ENCODE peak calls at places on chromosomes 2 and 18, in nine cellular contexts. P, K, L, E, R, W, Z, F and S are unnamed samples.

GRCh38 chr2:176544579-176545365 is 275.5 kb downstream of the MTX2 start:
- DNase-seq in P (no peak), K (peak; percentile 45), L (no peak), E (no peak), R (no peak), W (no peak), Z (no peak), F (no peak), S (no peak)

GRCh38 chr2:84641016-84641415 is 124.7 kb downstream of the DNAH6 start:
- DNase-seq in P (no peak), K (no peak), L (no peak), E (no peak), R (no peak), W (no peak), Z (no peak), F (no peak), S (no peak)

GRCh38 chr2:218872645-218873358 is 7.8 kb upstream of the WNT10A start:
- DNase-seq in P (no peak), K (no peak), L (no peak), E (no peak), R (no peak), W (no peak), Z (no peak), F (no peak), S (no peak)

GRCh38 chr2:30216157-30216556 is 15.2 kb upstream of the LBH start:
- DNase-seq in P (no peak), K (peak; percentile 77), L (no peak), E (no peak), R (peak; percentile 58), W (no peak), Z (no peak), F (no peak), S (no peak)

GRCh38 chr2:33511141-33511540 is 34.7 kb downstream of the RASGRP3 start:
- DNase-seq in P (no peak), K (no peak), L (no peak), E (no peak), R (peak; percentile 88), W (no peak), Z (no peak), F (no peak), S (no peak)

GRCh38 chr2:102520801-102521200 is 47.8 kb downstream of the SLC9A4 start:
- DNase-seq in P (no peak), K (peak; percentile 7), L (no peak), E (no peak), R (no peak), W (no peak), Z (no peak), F (no peak), S (no peak)

GRCh38 chr2:16103614-16104344 is 163.4 kb downstream of the MYCN start:
- DNase-seq in P (no peak), K (no peak), L (no peak), E (no peak), R (no peak), W (no peak), Z (no peak), F (no peak), S (no peak)

GRCh38 chr2:235506997-235507615 is 13.3 kb downstream of the AGAP1 start:
- DNase-seq in P (no peak), K (no peak), L (no peak), E (no peak), R (no peak), W (no peak), Z (no peak), F (no peak), S (no peak)

GRCh38 chr2:26648516-26648915 is 7.3 kb upstream of the CIB4 start:
- DNase-seq in P (no peak), K (no peak), L (no peak), E (no peak), R (no peak), W (no peak), Z (no peak), F (no peak), S (no peak)

GRCh38 chr2:229431331-229431954 is 160.4 kb upstream of the PID1 start:
- DNase-seq in P (peak; percentile 56), K (peak; percentile 78), L (peak; percentile 69), E (no peak), R (peak; percentile 57), W (no peak), Z (no peak), F (no peak), S (no peak)

GRCh38 chr2:98505311-98505808 is 60.7 kb downstream of the INPP4A start:
- DNase-seq in P (no peak), K (no peak), L (no peak), E (no peak), R (no peak), W (no peak), Z (no peak), F (peak; percentile 57), S (no peak)

GRCh38 chr2:12533337-12533736 is 183.4 kb upstream of the TRIB2 start:
- DNase-seq in P (no peak), K (no peak), L (no peak), E (no peak), R (no peak), W (no peak), Z (no peak), F (no peak), S (no peak)
- TF ChIP-seq CTCF in P (no peak), K (no peak), L (no peak), E (no peak), R (no peak), W (no peak), Z (no peak), F (no peak), S (no peak)

DNA sequence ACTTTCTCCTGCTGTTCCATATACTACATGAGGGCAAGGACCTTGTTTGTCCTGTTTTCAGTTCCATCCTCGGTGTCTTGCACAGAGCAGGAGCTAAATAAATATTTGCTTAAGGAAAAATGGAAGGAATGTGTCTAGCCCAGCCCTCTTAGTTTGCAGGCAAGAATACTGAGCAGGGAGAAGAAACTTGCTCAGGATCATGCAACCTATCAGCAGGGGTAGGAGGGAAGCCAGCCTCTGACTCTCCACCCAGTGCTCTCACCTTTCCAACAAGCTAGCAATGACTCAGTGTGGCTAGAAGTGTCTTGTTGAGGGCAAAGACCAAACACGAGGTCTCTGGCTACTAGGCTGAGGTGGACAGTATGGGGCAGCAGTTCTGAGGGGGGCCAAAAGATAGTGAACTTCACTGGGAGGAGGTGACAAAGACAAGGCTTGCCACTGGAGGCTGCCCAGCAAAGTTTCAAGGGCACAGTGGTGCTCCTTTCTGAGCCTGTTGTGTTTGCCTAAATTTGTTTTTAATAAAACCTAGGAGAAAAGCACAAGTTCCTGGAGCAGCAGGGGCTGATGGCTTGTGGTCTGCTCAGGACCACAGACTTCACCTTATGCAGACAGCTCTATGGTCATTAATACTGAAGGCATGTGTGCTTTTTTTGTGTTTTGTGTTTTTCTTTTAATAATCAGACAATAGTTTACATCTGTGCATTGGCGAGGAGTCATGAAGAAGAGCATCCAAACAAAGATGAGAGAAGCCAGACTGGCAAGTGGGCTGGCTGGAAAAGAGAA is 49.1 kb upstream of the CTAGE1 start:
- DNase-seq in P (peak; percentile 93), K (peak; percentile 67), L (peak; percentile 93), E (no peak), R (peak; percentile 89), W (peak; percentile 57), Z (no peak), F (no peak), S (no peak)
- H3K4me3 ChIP-seq in P (no peak overlapping the region), K (no peak overlapping the region), L (peak overlapping the region; percentile 32), E (no peak overlapping the region), R (no peak overlapping the region), W (peak overlapping the region; percentile 52), Z (no peak overlapping the region), F (no peak overlapping the region), S (no peak overlapping the region)

GRCh38 chr2:184679219-184680018 is 81.1 kb downstream of the ZNF804A start:
- DNase-seq in P (no peak), K (no peak), L (no peak), E (no peak), R (no peak), W (no peak), Z (no peak), F (no peak), S (no peak)

GRCh38 chr2:184685999-184686841 is 87.9 kb downstream of the ZNF804A start:
- DNase-seq in P (peak; percentile 20), K (peak; percentile 15), L (no peak), E (no peak), R (no peak), W (no peak), Z (no peak), F (no peak), S (no peak)

GRCh38 chr2:184680825-184681224 is 82.5 kb downstream of the ZNF804A start:
- DNase-seq in P (no peak), K (no peak), L (no peak), E (no peak), R (no peak), W (no peak), Z (no peak), F (no peak), S (no peak)

GRCh38 chr2:184681642-184682321 is 83.5 kb downstream of the ZNF804A start:
- DNase-seq in P (no peak), K (no peak), L (no peak), E (no peak), R (no peak), W (no peak), Z (no peak), F (no peak), S (no peak)

GRCh38 chr2:184683923-184684322 is 85.6 kb downstream of the ZNF804A start:
- DNase-seq in P (no peak), K (no peak), L (no peak), E (no peak), R (no peak), W (no peak), Z (no peak), F (no peak), S (no peak)
- H3K9me3 ChIP-seq in P (no peaks in the 10 kb centered on the region), K (no peaks in the 10 kb centered on the region), L (no peaks in the 10 kb centered on the region), E (no peaks in the 10 kb centered on the region), R (no peaks in the 10 kb centered on the region), W (no peaks in the 10 kb centered on the region), Z (no peaks in the 10 kb centered on the region), F (no peaks in the 10 kb centered on the region), S (no peaks in the 10 kb centered on the region)

GRCh38 chr18:33833847-33834246 is 255.8 kb downstream of the ASXL3 start:
- DNase-seq in P (no peak), K (no peak), L (no peak), E (no peak), R (no peak), W (no peak), Z (no peak), F (no peak), S (no peak)
- TF ChIP-seq CTCF in P (peak; percentile 15), K (no peak), L (no peak), E (no peak), R (no peak), W (no peak), Z (no peak), F (no peak), S (no peak)

DNA sequence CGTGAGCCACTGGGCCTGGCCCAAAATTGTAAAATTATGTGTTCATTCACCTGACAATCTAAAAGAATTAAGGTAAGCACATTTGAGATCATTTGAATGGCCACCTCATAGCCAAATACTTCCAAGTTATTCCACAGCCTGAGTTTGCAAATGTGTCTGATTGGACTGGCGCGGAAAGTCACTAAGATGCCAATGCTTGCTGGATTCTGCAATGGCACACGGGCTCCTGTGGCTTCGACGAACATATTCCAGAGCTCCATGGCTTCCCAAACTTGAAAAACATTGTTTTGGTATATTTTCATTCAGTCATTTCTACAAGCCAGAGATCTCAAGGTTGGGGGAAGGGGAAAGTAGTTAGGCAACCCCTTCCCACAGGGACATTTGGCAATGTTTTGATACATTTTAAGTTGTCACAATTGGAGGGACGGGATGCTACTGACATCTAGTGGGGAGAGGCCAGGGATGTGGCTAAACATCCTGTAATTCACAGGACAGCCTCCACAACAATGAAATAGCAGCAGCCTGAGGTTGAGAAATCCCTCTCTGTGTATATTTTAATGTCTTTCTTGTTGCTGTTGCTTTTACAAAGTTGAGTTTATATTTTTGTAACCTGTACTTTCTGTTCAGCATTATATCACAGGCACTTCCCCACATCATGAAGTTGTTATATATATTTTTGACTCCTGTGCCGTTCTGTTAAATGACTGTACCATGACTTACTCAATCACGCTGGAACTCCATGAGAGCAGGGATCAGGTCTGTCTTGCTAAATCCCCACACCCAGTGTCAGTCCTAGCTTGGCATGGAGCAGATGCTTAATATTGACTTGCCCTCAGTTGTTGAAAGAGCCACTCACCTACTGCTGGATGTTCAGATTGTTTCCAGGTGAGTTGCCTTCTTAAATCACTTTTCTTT is 56.9 kb downstream of the COL4A4 start:
- DNase-seq in P (peak; percentile 30), K (peak; percentile 84), L (peak; percentile 73), E (peak; percentile 65), R (peak; percentile 71), W (peak; percentile 50), Z (no peak), F (peak; percentile 53), S (no peak)
- H3K4me3 ChIP-seq in P (no peak overlapping the region), K (no peak overlapping the region), L (no peak overlapping the region), E (no peak overlapping the region), R (no peak overlapping the region), W (no peak overlapping the region), Z (no peak overlapping the region), F (no peak overlapping the region), S (no peak overlapping the region)